ENCODE peak calls at places on chromosome 12, in nine cellular contexts. S, E, N, K, Y, P, H, C and V are unnamed samples.

GRCh38 chr12:123095074-123095694 is 55.7 kb downstream of the PITPNM2 start:
- DNase-seq in H (no peak), N (no peak), P (no peak), Y (no peak), K (no peak), E (peak; percentile 63), S (no peak), C (no peak), V (no peak)

GRCh38 chr12:16880864-16881285 is 274.9 kb upstream of the LMO3 start:
- DNase-seq in C (no peak), P (no peak), N (no peak), Y (no peak), K (no peak), S (peak; percentile 9), E (no peak), H (no peak), V (no peak)

GRCh38 chr12:100798799-100799198 is 4.2 kb downstream of the ANO4 start:
- DNase-seq in S (no peak), N (no peak), P (no peak), E (no peak), Y (no peak), K (no peak), H (no peak), C (no peak), V (no peak)

GRCh38 chr12:52391618-52392002 is 6.2 kb upstream of the KRT84 start:
- DNase-seq in P (no peak), H (peak; percentile 29), C (no peak), E (peak; percentile 77), N (no peak), S (no peak), Y (no peak), K (no peak), V (peak; percentile 82)

GRCh38 chr12:123761841-123762714 is at the start of gene DNAH10:
- DNase-seq in Y (no peak), K (no peak), P (no peak), H (no peak), C (no peak), S (no peak), N (no peak), E (no peak), V (no peak)

GRCh38 chr12:130429656-130430505 is 92.2 kb downstream of the PIWIL1 start:
- DNase-seq in K (peak; percentile 49), Y (no peak), C (no peak), P (no peak), S (no peak), E (no peak), N (no peak), H (no peak), V (no peak)

GRCh38 chr12:109627633-109628032 is 54.0 kb downstream of the MVK start:
- DNase-seq in H (no peak), Y (no peak), C (no peak), K (no peak), N (no peak), P (no peak), S (no peak), E (no peak), V (no peak)

GRCh38 chr12:24172031-24172772 is 222.7 kb upstream of the SOX5 start:
- DNase-seq in Y (no peak), P (no peak), E (no peak), C (no peak), N (no peak), S (no peak), K (no peak), H (no peak), V (no peak)

GRCh38 chr12:87679262-87679661 is 349.9 kb downstream of the C12orf50 start:
- DNase-seq in C (no peak), S (no peak), K (no peak), H (no peak), P (no peak), Y (peak; percentile 23), N (no peak), E (no peak), V (no peak)

GRCh38 chr12:82687020-82687951 is 580 bp downstream of the TMTC2 start:
- DNase-seq in C (peak; percentile 5), Y (peak; percentile 38), N (no peak), K (peak; percentile 83), E (peak; percentile 33), S (peak; percentile 31), P (peak; percentile 23), H (peak; percentile 31), V (peak; percentile 40)

GRCh38 chr12:124919646-124920352 is 5.3 kb upstream of the UBC start:
- DNase-seq in C (no peak), E (no peak), S (no peak), H (peak; percentile 92), P (no peak), K (no peak), Y (no peak), N (no peak), V (no peak)

GRCh38 chr12:67067453-67068203 is 201.5 kb upstream of the CAND1 start:
- DNase-seq in P (no peak), K (no peak), S (no peak), C (no peak), H (peak; percentile 22), E (no peak), Y (no peak), N (no peak), V (no peak)

GRCh38 chr12:124928095-124928911 is 13.9 kb upstream of the UBC start:
- DNase-seq in N (no peak), S (no peak), H (no peak), E (peak; percentile 72), K (peak; percentile 89), P (no peak), C (peak; percentile 81), Y (peak; percentile 75), V (peak; percentile 72)

GRCh38 chr12:45966486-45966885 is 23.9 kb downstream of the SCAF11 start:
- DNase-seq in H (peak; percentile 43), C (peak; percentile 57), P (no peak), S (no peak), N (no peak), Y (no peak), E (no peak), K (no peak), V (no peak)

GRCh38 chr12:65229441-65229840 is 49.0 kb upstream of the MSRB3 start:
- DNase-seq in Y (no peak), E (no peak), N (peak; percentile 11), S (no peak), C (peak; percentile 11), P (no peak), K (no peak), H (peak; percentile 88), V (no peak)

GRCh38 chr12:97716356-97716755 is 253.8 kb downstream of the RMST start:
- DNase-seq in C (peak; percentile 3), E (no peak), K (no peak), N (no peak), S (peak; percentile 19), Y (no peak), P (no peak), H (no peak), V (no peak)

GRCh38 chr12:96045566-96045965 is 10.2 kb upstream of the LTA4H start:
- DNase-seq in S (no peak), P (no peak), C (no peak), Y (no peak), H (no peak), N (no peak), K (no peak), E (no peak), V (no peak)